ENCODE peak calls at places on chromosomes 6 and 20, in four cellular contexts. K is H1, B is heart left ventricle, M is ovary. W is an unnamed sample. For H3K4me1, the result is how much of the 10 kb centered on the place peaks cover.

GRCh38 chr6:136012948-136013347 is 161.4 kb downstream of the PDE7B start:
- DNase-seq in K (no peak), B (no peak), M (no peak), W (no peak)

GRCh38 chr6:165317723-165318122 is 8.3 kb upstream of the C6orf118 start:
- DNase-seq in B (no peak), M (no peak), K (no peak), W (no peak)

GRCh38 chr6:31114970-31115849 is 610 bp downstream of the PSORS1C1 start:
- DNase-seq in M (no peak), B (no peak), K (no peak), W (no peak)

GRCh38 chr20:50826121-50826520 is 31.3 kb downstream of the BCAS4 start:
- DNase-seq in M (no peak), K (no peak), B (no peak), W (no peak)

GRCh38 chr6:141562801-141563763 is 569.6 kb upstream of the GJE1 start:
- DNase-seq in B (peak), K (no peak), M (peak), W (peak)

GRCh38 chr6:37137201-37137880 is 32.6 kb upstream of the PIM1 start:
- DNase-seq in M (no peak), B (no peak), K (peak), W (peak)

GRCh38 chr20:54624701-54625472 is 149.5 kb downstream of the DOK5 start:
- DNase-seq in K (no peak), M (no peak), B (peak), W (no peak)

GRCh38 chr20:50844430-50845100 is 49.7 kb downstream of the BCAS4 start:
- DNase-seq in M (no peak), K (no peak), B (no peak), W (no peak)

GRCh38 chr6:37239511-37239910 is 18.1 kb upstream of the TBC1D22B start:
- DNase-seq in K (no peak), M (no peak), B (no peak), W (no peak)

GRCh38 chr6:111692327-111693164 is 86.9 kb upstream of the TRAF3IP2 start:
- DNase-seq in B (peak), K (no peak), M (no peak), W (no peak)

GRCh38 chr20:2133318-2134183 is 31.9 kb downstream of the STK35 start:
- DNase-seq in K (no peak), B (no peak), M (no peak), W (no peak)

GRCh38 chr6:54718541-54719023 is 128.0 kb upstream of the FAM83B start:
- DNase-seq in M (no peak), B (no peak), K (no peak), W (no peak)

GRCh38 chr6:115474443-115475041 is 586.1 kb downstream of the FRK start:
- DNase-seq in M (no peak), B (no peak), K (no peak), W (no peak)

GRCh38 chr6:109465772-109466171 is 10.2 kb upstream of the MICAL1 start:
- DNase-seq in B (no peak), M (no peak), K (no peak), W (no peak)

GRCh38 chr6:45626087-45626891 is 248.6 kb upstream of the SUPT3H start:
- DNase-seq in B (no peak), K (no peak), M (no peak), W (no peak)

GRCh38 chr20:26243731-26244130 is 547.1 kb upstream of the ZNF337 start:
- DNase-seq in M (no peak), K (no peak), B (no peak), W (no peak)

GRCh38 chr6:11772109-11772830 is 6.3 kb downstream of the ADTRP start:
- DNase-seq in M (no peak), K (no peak), B (no peak), W (peak)

GRCh38 chr6:169233181-169233580 is 20.5 kb downstream of the THBS2 start:
- DNase-seq in M (no peak), K (no peak), B (no peak), W (no peak)

GRCh38 chr6:35287671-35288396 is 9.8 kb upstream of the DEF6 start:
- DNase-seq in K (no peak), M (no peak), B (no peak), W (no peak)

GRCh38 chr6:121809211-121809610 is 373.8 kb downstream of the GJA1 start:
- DNase-seq in B (no peak), K (no peak), M (no peak), W (no peak)

GRCh38 chr6:41967312-41968287 is 26.0 kb upstream of the CCND3 start:
- DNase-seq in B (no peak), M (no peak), K (no peak), W (no peak)

GRCh38 chr6:150336708-150337107 is 32.1 kb upstream of the IYD start:
- DNase-seq in M (no peak), K (no peak), B (no peak), W (no peak)

DNA sequence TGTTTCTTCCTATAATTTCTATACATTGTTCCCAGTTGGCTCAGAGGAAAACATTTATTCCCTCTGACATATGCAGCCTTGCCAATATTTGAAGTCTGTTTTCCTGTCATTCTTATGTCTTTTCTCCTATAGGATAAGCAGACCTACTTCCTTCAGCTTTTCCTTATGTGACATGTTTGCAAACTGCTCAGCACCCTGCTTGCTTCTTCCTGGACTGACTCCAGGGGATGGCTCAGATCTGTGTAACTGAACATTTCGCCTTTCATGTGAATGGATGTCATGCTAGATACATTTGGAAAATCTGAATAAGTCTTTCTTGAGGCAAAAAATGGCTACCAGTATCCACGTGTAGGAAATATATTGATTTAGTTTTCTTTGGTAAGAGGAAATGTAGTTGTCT is 113.2 kb downstream of the CARMIL1 start:
- DNase-seq in K (no peak), M (no peak), B (no peak), W (no peak)
- H3K27ac ChIP-seq in K (no peak), M (no peak), B (no peak), W (no peak)

GRCh38 chr20:34549291-34549928 is 9.1 kb upstream of the MAP1LC3A start:
- DNase-seq in B (no peak), K (peak), M (no peak), W (no peak)
- TF ChIP-seq POLR2A in B (no peak), K (no peak), M (no peak), W (no peak)

DNA sequence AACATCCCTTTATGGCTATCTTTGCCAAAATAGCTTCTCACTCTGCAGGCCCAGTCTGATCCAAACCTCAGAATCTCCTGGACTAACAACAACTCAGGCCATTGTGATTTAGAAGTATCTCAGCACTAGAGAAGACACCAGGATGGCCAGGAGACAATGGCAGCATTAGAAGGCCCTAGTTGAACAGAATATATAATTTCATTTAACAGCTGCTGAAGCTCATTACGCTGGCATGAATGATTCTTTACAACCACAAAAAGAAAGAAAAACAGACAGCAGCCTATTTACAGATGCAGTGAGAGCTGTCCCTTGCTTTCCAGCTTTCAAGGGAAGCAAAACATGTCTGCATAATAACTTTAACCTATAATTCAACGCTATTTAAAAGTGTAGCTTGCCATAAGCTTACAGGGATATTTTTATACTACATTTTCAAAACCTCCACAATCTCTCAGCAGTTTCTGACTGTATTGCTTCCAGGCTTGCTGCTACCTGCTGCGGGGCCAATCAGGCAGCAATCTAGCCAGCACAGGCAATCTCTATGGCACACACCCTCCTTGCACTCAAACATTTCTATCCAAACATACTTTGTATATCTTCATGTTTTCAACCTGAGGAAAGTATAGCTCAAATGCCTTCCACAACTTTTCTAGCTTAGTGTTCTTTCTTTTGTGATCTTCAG is 107.3 kb downstream of the OGFRL1 start:
- DNase-seq in M (no peak), B (no peak), K (no peak), W (no peak)
- H3K4me1 ChIP-seq in M (under half), B (under half), K (under half), W (under half)

GRCh38 chr6:116557863-116558262 is 4.3 kb downstream of the CALHM4 start:
- DNase-seq in K (no peak), B (peak), M (no peak), W (no peak)
- H3K27ac ChIP-seq in K (no peak), B (peak), M (no peak), W (no peak)

GRCh38 chr6:139597781-139598368 is 223.4 kb upstream of the CITED2 start:
- DNase-seq in B (peak), K (no peak), M (peak), W (peak)
- TF ChIP-seq POLR2A in B (no peak), K (no peak), M (no peak), W (no peak)

GRCh38 chr6:15908871-15909270 is 220.0 kb upstream of the MYLIP start:
- DNase-seq in K (no peak), B (no peak), M (no peak), W (no peak)
- H3K4me1 ChIP-seq in K (under half), B (under half), M (under half), W (under half)

DNA sequence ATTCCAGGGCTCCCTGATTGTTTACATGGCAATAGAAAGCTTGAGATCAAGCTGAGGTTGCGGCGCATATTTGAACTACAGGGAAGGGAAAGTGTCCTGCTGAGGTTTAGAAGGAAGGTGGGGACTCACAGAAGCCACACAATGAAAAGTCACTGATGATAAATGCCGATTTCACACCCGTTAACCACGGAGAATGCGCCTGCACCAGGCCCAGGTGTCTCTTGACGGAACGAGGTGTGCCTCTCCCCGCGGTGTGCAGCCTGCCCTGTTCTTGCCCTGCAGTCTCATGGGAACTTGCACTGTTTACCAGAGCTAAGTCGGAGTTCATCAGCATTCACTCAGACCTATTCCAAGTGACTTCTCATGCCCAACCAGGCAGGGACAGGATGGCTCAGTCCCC is 90.3 kb downstream of the LY86 start:
- DNase-seq in K (no peak), M (no peak), B (no peak), W (no peak)
- H3K27ac ChIP-seq in K (no peak), M (no peak), B (no peak), W (no peak)

GRCh38 chr6:23277521-23278227 is 708.3 kb downstream of the HDGFL1 start:
- DNase-seq in B (no peak), M (no peak), K (no peak), W (no peak)

GRCh38 chr6:23280445-23280844 is 711.1 kb downstream of the HDGFL1 start:
- DNase-seq in K (no peak), B (no peak), M (no peak), W (no peak)

GRCh38 chr6:23282243-23283021 is 713.1 kb downstream of the HDGFL1 start:
- DNase-seq in K (no peak), B (no peak), M (no peak), W (no peak)
- TF ChIP-seq POLR2A in K (no peak), B (no peak), M (no peak), W (no peak)

GRCh38 chr6:166635146-166635545 is 8.1 kb upstream of the RPS6KA2 start:
- DNase-seq in M (no peak), B (no peak), K (no peak), W (no peak)

GRCh38 chr6:166637806-166638458 is 10.9 kb upstream of the RPS6KA2 start:
- DNase-seq in M (no peak), B (no peak), K (no peak), W (no peak)

GRCh38 chr6:166637001-166637400 is 9.9 kb upstream of the RPS6KA2 start:
- DNase-seq in K (no peak), M (no peak), B (no peak), W (no peak)

GRCh38 chr6:166635556-166635955 is 8.5 kb upstream of the RPS6KA2 start:
- DNase-seq in M (no peak), K (no peak), B (no peak), W (no peak)

GRCh38 chr6:166636191-166636938 is 9.3 kb upstream of the RPS6KA2 start:
- DNase-seq in K (no peak), M (no peak), B (no peak), W (no peak)
- H3K4me1 ChIP-seq in K (under half), M (under half), B (under half), W (under half)